ENCODE peak calls at places on chromosomes 7 and 10, in four cellular contexts. G, P, I and K are unnamed samples.

GRCh38 chr7:36227223-36227622 is 74.2 kb downstream of the EEPD1 start:
- DNase-seq in G (no peak), I (no peak), P (no peak), K (no peak)

GRCh38 chr10:45439873-45440272 is 65.9 kb downstream of the ALOX5 start:
- DNase-seq in G (no peak), P (no peak), I (no peak), K (no peak)

GRCh38 chr10:13102002-13102794 is 2.2 kb downstream of the OPTN start:
- DNase-seq in P (no peak), I (no peak), G (peak), K (no peak)

GRCh38 chr10:85859859-85860258 is 506.7 kb downstream of the GRID1 start:
- DNase-seq in P (no peak), I (no peak), G (no peak), K (no peak)

GRCh38 chr10:71981024-71981867 is 17.1 kb downstream of the CHST3 start:
- DNase-seq in P (no peak), I (no peak), G (no peak), K (no peak)

GRCh38 chr10:24556746-24557742 is 166.6 kb downstream of the ARHGAP21 start:
- DNase-seq in G (peak), I (peak), P (no peak), K (peak)

GRCh38 chr10:76717141-76717540 is 920.5 kb downstream of the KCNMA1 start:
- DNase-seq in G (peak), P (no peak), I (no peak), K (no peak)

GRCh38 chr7:20561908-20562307 is 53.6 kb upstream of the ABCB5 start:
- DNase-seq in G (no peak), P (no peak), I (no peak), K (no peak)

GRCh38 chr7:20241491-20242261 is 24.5 kb upstream of the MACC1 start:
- DNase-seq in I (no peak), G (no peak), P (no peak), K (no peak)

GRCh38 chr7:78983483-78983882 is 470.0 kb downstream of the MAGI2 start:
- DNase-seq in P (no peak), G (no peak), I (no peak), K (no peak)

GRCh38 chr10:132541601-132542011 is 4.0 kb downstream of the INPP5A start:
- DNase-seq in I (no peak), P (no peak), G (no peak), K (no peak)

GRCh38 chr7:30596043-30596641 is 1.5 kb downstream of the GARS1 start:
- DNase-seq in I (no peak), G (peak), P (no peak), K (no peak)

GRCh38 chr7:50544992-50545391 is 20.2 kb downstream of the DDC start:
- DNase-seq in P (no peak), G (no peak), I (no peak), K (no peak)

GRCh38 chr10:6022693-6023092 is 39.5 kb downstream of the IL2RA start:
- DNase-seq in G (no peak), P (no peak), I (no peak), K (no peak)

GRCh38 chr10:129945031-129945430 is 19.0 kb downstream of the EBF3 start:
- DNase-seq in I (no peak), P (no peak), G (no peak), K (no peak)

GRCh38 chr10:77680811-77681210 is 43.2 kb upstream of the KCNMA1 start:
- DNase-seq in I (no peak), P (peak), G (no peak), K (no peak)

GRCh38 chr10:86960863-86961434 is 2.5 kb downstream of the SNCG start:
- DNase-seq in I (peak), G (no peak), P (no peak), K (no peak)

GRCh38 chr10:62183442-62183841 is 85.2 kb downstream of the RTKN2 start:
- DNase-seq in G (no peak), P (no peak), I (no peak), K (no peak)

GRCh38 chr10:73814896-73815718 is 3.7 kb upstream of the NDST2 start:
- DNase-seq in P (peak), I (peak), G (no peak), K (no peak)

GRCh38 chr7:158252837-158253669 is 334.6 kb downstream of the PTPRN2 start:
- DNase-seq in P (peak), I (peak), G (no peak), K (no peak)

GRCh38 chr10:55628260-55628701 is 732.8 kb downstream of the ZWINT start:
- DNase-seq in I (peak), P (peak), G (peak), K (peak)

GRCh38 chr10:97163141-97163540 is 22.6 kb downstream of the SLIT1 start:
- DNase-seq in G (no peak), I (no peak), P (no peak), K (no peak)

GRCh38 chr10:124516998-124517397 is 55.4 kb downstream of the LHPP start:
- DNase-seq in G (no peak), P (no peak), I (no peak), K (no peak)

GRCh38 chr7:151711906-151712771 is 164.8 kb downstream of the PRKAG2 start:
- DNase-seq in I (no peak), P (no peak), G (no peak), K (no peak)

GRCh38 chr7:156139633-156140032 is 327.4 kb upstream of the SHH start:
- DNase-seq in P (no peak), I (no peak), G (no peak), K (no peak)

GRCh38 chr10:29920408-29921070 is 138.8 kb downstream of the JCAD start:
- DNase-seq in I (no peak), P (no peak), G (no peak), K (no peak)
- H2BK12ac ChIP-seq in I (no peak), P (no peak), G (no peak), K (no peak)

GRCh38 chr10:110840923-110841428 is 30.8 kb upstream of the PDCD4 start:
- DNase-seq in G (no peak), I (no peak), P (no peak), K (no peak)
- H2BK12ac ChIP-seq in G (no peak), I (no peak), P (peak), K (no peak)

GRCh38 chr7:148480479-148481146 is 110.0 kb upstream of the C7orf33 start:
- DNase-seq in P (no peak), I (no peak), G (no peak), K (no peak)
- H2BK12ac ChIP-seq in P (no peak), I (no peak), G (no peak), K (no peak)

GRCh38 chr10:20156511-20156910 is 340.3 kb downstream of the PLXDC2 start:
- DNase-seq in I (no peak), G (no peak), P (no peak), K (no peak)

GRCh38 chr10:20157314-20157713 is 341.1 kb downstream of the PLXDC2 start:
- DNase-seq in P (no peak), G (no peak), I (no peak), K (no peak)
- H2BK12ac ChIP-seq in P (no peak), G (no peak), I (no peak), K (no peak)

GRCh38 chr10:21533577-21534475 is at the start of gene MLLT10:
- DNase-seq in I (peak), G (peak), P (peak), K (peak)
- H2BK12ac ChIP-seq in I (peak), G (peak), P (peak), K (peak)

GRCh38 chr7:150333659-150334058 is 7.8 kb downstream of the RARRES2 start:
- DNase-seq in I (no peak), G (no peak), P (no peak), K (no peak)
- H2BK12ac ChIP-seq in I (no peak), G (peak), P (peak), K (no peak)